ENCODE peak calls at places on chromosomes 13 and 19, in five cellular contexts. One of them, this sample, is unnamed.

GRCh38 chr19:7926021-7926726 is at the start of gene CTXN1:
- DNase-seq in foreskin fibroblast: peak; percentile 78
- DNase-seq in H9: peak; percentile 71
- DNase-seq in tibial artery: peak; percentile 64
- DNase-seq in BJ: no peak
- DNase-seq in this sample: no peak

GRCh38 chr13:31048521-31048920 is 113.2 kb downstream of the HSPH1 start:
- DNase-seq in foreskin fibroblast: no peak
- DNase-seq in H9: no peak
- DNase-seq in BJ: no peak
- DNase-seq in tibial artery: no peak
- DNase-seq in this sample: no peak

GRCh38 chr13:108077284-108077683 is 138.1 kb downstream of the LIG4 start:
- DNase-seq in foreskin fibroblast: no peak
- DNase-seq in BJ: no peak
- DNase-seq in H9: no peak
- DNase-seq in tibial artery: no peak
- DNase-seq in this sample: no peak

GRCh38 chr19:45156751-45157150 is 4.0 kb downstream of the NKPD1 start:
- DNase-seq in BJ: no peak
- DNase-seq in tibial artery: no peak
- DNase-seq in foreskin fibroblast: no peak
- DNase-seq in H9: no peak
- DNase-seq in this sample: no peak

GRCh38 chr13:31930901-31931522 is 100.6 kb upstream of the FRY start:
- DNase-seq in BJ: no peak
- DNase-seq in H9: no peak
- DNase-seq in foreskin fibroblast: no peak
- DNase-seq in tibial artery: no peak
- DNase-seq in this sample: no peak

GRCh38 chr19:16541526-16542044 is 652 bp downstream of the CHERP start:
- DNase-seq in H9: no peak
- DNase-seq in tibial artery: no peak
- DNase-seq in foreskin fibroblast: no peak
- DNase-seq in BJ: no peak
- DNase-seq in this sample: no peak

GRCh38 chr19:37977992-37978391 is 71.0 kb downstream of the SIPA1L3 start:
- DNase-seq in H9: no peak
- DNase-seq in BJ: no peak
- DNase-seq in tibial artery: no peak
- DNase-seq in foreskin fibroblast: no peak
- DNase-seq in this sample: no peak

GRCh38 chr13:53254495-53254894 is 225.9 kb downstream of the OLFM4 start:
- DNase-seq in tibial artery: no peak
- DNase-seq in H9: peak; percentile 34
- DNase-seq in foreskin fibroblast: no peak
- DNase-seq in BJ: no peak
- DNase-seq in this sample: no peak

GRCh38 chr19:51440846-51441409 is 17.3 kb downstream of the SIGLEC8 start:
- DNase-seq in foreskin fibroblast: no peak
- DNase-seq in tibial artery: no peak
- DNase-seq in BJ: no peak
- DNase-seq in H9: no peak
- DNase-seq in this sample: no peak

GRCh38 chr13:30002577-30002976 is 152.2 kb upstream of the UBL3 start:
- DNase-seq in tibial artery: no peak
- DNase-seq in foreskin fibroblast: peak; percentile 77
- DNase-seq in H9: no peak
- DNase-seq in BJ: peak; percentile 53
- DNase-seq in this sample: no peak

GRCh38 chr19:5718032-5718578 is 1.8 kb downstream of the LONP1 start:
- DNase-seq in BJ: no peak
- DNase-seq in tibial artery: no peak
- DNase-seq in H9: no peak
- DNase-seq in foreskin fibroblast: peak; percentile 74
- DNase-seq in this sample: no peak

GRCh38 chr13:27583645-27584044 is 36.7 kb downstream of the LNX2 start:
- DNase-seq in BJ: no peak
- DNase-seq in H9: no peak
- DNase-seq in tibial artery: no peak
- DNase-seq in foreskin fibroblast: peak; percentile 9
- DNase-seq in this sample: no peak

GRCh38 chr13:44171151-44171550 is 202.5 kb upstream of the SERP2 start:
- DNase-seq in BJ: no peak
- DNase-seq in tibial artery: no peak
- DNase-seq in foreskin fibroblast: no peak
- DNase-seq in H9: no peak
- DNase-seq in this sample: no peak

GRCh38 chr13:111338841-111339240 is 18.4 kb downstream of the TEX29 start:
- DNase-seq in H9: peak; percentile 21
- DNase-seq in tibial artery: peak; percentile 4
- DNase-seq in BJ: no peak
- DNase-seq in foreskin fibroblast: no peak
- DNase-seq in this sample: no peak

GRCh38 chr13:94209110-94209509 is 270.4 kb downstream of the DCT start:
- DNase-seq in tibial artery: no peak
- DNase-seq in foreskin fibroblast: peak; percentile 37
- DNase-seq in BJ: no peak
- DNase-seq in H9: no peak
- DNase-seq in this sample: no peak

GRCh38 chr13:96539791-96540190 is 449.9 kb downstream of the HS6ST3 start:
- DNase-seq in tibial artery: no peak
- DNase-seq in foreskin fibroblast: no peak
- DNase-seq in H9: no peak
- DNase-seq in BJ: no peak
- DNase-seq in this sample: no peak

GRCh38 chr13:35455022-35455421 is 21.5 kb downstream of the MAB21L1 start:
- DNase-seq in H9: no peak
- DNase-seq in tibial artery: no peak
- DNase-seq in foreskin fibroblast: no peak
- DNase-seq in BJ: no peak
- DNase-seq in this sample: no peak

GRCh38 chr19:40613669-40614594 is 12.8 kb downstream of the LTBP4 start:
- DNase-seq in H9: peak; percentile 92
- DNase-seq in BJ: peak; percentile 35
- DNase-seq in tibial artery: peak; percentile 84
- DNase-seq in foreskin fibroblast: peak; percentile 87
- DNase-seq in this sample: no peak

GRCh38 chr19:18670313-18670712 is 13.2 kb upstream of the CRTC1 start:
- DNase-seq in H9: no peak
- DNase-seq in BJ: no peak
- DNase-seq in foreskin fibroblast: no peak
- DNase-seq in tibial artery: no peak
- DNase-seq in this sample: no peak

GRCh38 chr19:18204394-18205179 is 745 bp upstream of the RAB3A start:
- DNase-seq in H9: no peak
- DNase-seq in tibial artery: peak; percentile 67
- DNase-seq in BJ: no peak
- DNase-seq in foreskin fibroblast: no peak
- DNase-seq in this sample: no peak

GRCh38 chr19:7833225-7834156 is 3.5 kb downstream of the EVI5L start:
- DNase-seq in foreskin fibroblast: peak; percentile 92
- DNase-seq in tibial artery: no peak
- DNase-seq in BJ: no peak
- DNase-seq in H9: no peak
- DNase-seq in this sample: peak; percentile 43

GRCh38 chr13:100513987-100514670 is 74.5 kb downstream of the GGACT start:
- DNase-seq in tibial artery: no peak
- DNase-seq in foreskin fibroblast: peak; percentile 32
- DNase-seq in H9: peak; percentile 23
- DNase-seq in BJ: no peak
- DNase-seq in this sample: no peak

GRCh38 chr19:38211206-38211605 is 12.8 kb downstream of the DPF1 start:
- DNase-seq in BJ: no peak
- DNase-seq in tibial artery: no peak
- DNase-seq in H9: peak; percentile 64
- DNase-seq in foreskin fibroblast: peak; percentile 17
- DNase-seq in this sample: no peak

GRCh38 chr19:53424968-53425597 is 6.7 kb upstream of the ZNF761 start:
- DNase-seq in tibial artery: peak; percentile 71
- DNase-seq in H9: peak; percentile 87
- DNase-seq in BJ: no peak
- DNase-seq in foreskin fibroblast: peak; percentile 85
- DNase-seq in this sample: peak; percentile 16

GRCh38 chr13:111482806-111483620 is 162.6 kb downstream of the TEX29 start:
- DNase-seq in H9: no peak
- DNase-seq in BJ: no peak
- DNase-seq in foreskin fibroblast: no peak
- DNase-seq in tibial artery: no peak
- DNase-seq in this sample: no peak

GRCh38 chr19:15283141-15283885 is 49.0 kb downstream of the BRD4 start:
- DNase-seq in BJ: no peak
- DNase-seq in tibial artery: peak; percentile 52
- DNase-seq in foreskin fibroblast: peak; percentile 64
- DNase-seq in H9: no peak
- DNase-seq in this sample: no peak

GRCh38 chr13:95246292-95247082 is 54.8 kb downstream of the ABCC4 start:
- DNase-seq in BJ: no peak
- DNase-seq in H9: no peak
- DNase-seq in tibial artery: no peak
- DNase-seq in foreskin fibroblast: no peak
- DNase-seq in this sample: no peak

GRCh38 chr13:95176611-95177259 is 124.5 kb downstream of the ABCC4 start:
- DNase-seq in BJ: no peak
- DNase-seq in foreskin fibroblast: no peak
- DNase-seq in tibial artery: no peak
- DNase-seq in H9: no peak
- DNase-seq in this sample: no peak

GRCh38 chr19:35673121-35673804 is 6.9 kb downstream of the UPK1A start:
- DNase-seq in foreskin fibroblast: peak; percentile 73
- DNase-seq in H9: peak; percentile 83
- DNase-seq in tibial artery: no peak
- DNase-seq in BJ: no peak
- DNase-seq in this sample: peak; percentile 14

GRCh38 chr13:41547253-41548000 is 90.1 kb downstream of the RGCC start:
- DNase-seq in tibial artery: peak; percentile 48
- DNase-seq in BJ: no peak
- DNase-seq in foreskin fibroblast: peak; percentile 36
- DNase-seq in H9: no peak
- DNase-seq in this sample: no peak

GRCh38 chr19:40530091-40530901 is 46.4 kb upstream of the SHKBP1 start:
- DNase-seq in tibial artery: no peak
- DNase-seq in H9: peak; percentile 63
- DNase-seq in BJ: no peak
- DNase-seq in foreskin fibroblast: peak; percentile 18
- DNase-seq in this sample: no peak

GRCh38 chr13:25847635-25848616 is 203.9 kb downstream of the SHISA2 start:
- DNase-seq in BJ: no peak
- DNase-seq in H9: no peak
- DNase-seq in foreskin fibroblast: no peak
- DNase-seq in tibial artery: no peak
- DNase-seq in this sample: no peak

GRCh38 chr13:98842074-98842473 is 89.6 kb upstream of the SLC15A1 start:
- DNase-seq in BJ: no peak
- DNase-seq in foreskin fibroblast: no peak
- DNase-seq in H9: no peak
- DNase-seq in tibial artery: no peak
- DNase-seq in this sample: no peak

GRCh38 chr13:98843482-98843877 is 91.0 kb upstream of the SLC15A1 start:
- DNase-seq in BJ: no peak
- DNase-seq in H9: no peak
- DNase-seq in foreskin fibroblast: no peak
- DNase-seq in tibial artery: no peak
- DNase-seq in this sample: no peak

GRCh38 chr13:98839826-98840769 is 87.6 kb upstream of the SLC15A1 start:
- DNase-seq in tibial artery: peak; percentile 48
- DNase-seq in BJ: no peak
- DNase-seq in foreskin fibroblast: peak; percentile 74
- DNase-seq in H9: peak; percentile 90
- DNase-seq in this sample: no peak

GRCh38 chr13:98845726-98846125 is 93.3 kb upstream of the SLC15A1 start:
- DNase-seq in foreskin fibroblast: no peak
- DNase-seq in H9: no peak
- DNase-seq in tibial artery: no peak
- DNase-seq in BJ: no peak
- DNase-seq in this sample: no peak

GRCh38 chr13:98842858-98843481 is 90.5 kb upstream of the SLC15A1 start:
- DNase-seq in tibial artery: peak; percentile 61
- DNase-seq in foreskin fibroblast: peak; percentile 90
- DNase-seq in H9: peak; percentile 82
- DNase-seq in BJ: peak; percentile 19
- DNase-seq in this sample: peak; percentile 61
- TF ChIP-seq CTCF in tibial artery: peak; percentile 83
- TF ChIP-seq CTCF in foreskin fibroblast: peak; percentile 94
- TF ChIP-seq CTCF in H9: peak; percentile 91
- TF ChIP-seq CTCF in BJ: peak; percentile 94
- TF ChIP-seq CTCF in this sample: peak; percentile 92

GRCh38 chr19:4362038-4362828 is 18.9 kb downstream of the MPND start:
- DNase-seq in BJ: no peak
- DNase-seq in foreskin fibroblast: no peak
- DNase-seq in tibial artery: no peak
- DNase-seq in H9: no peak
- DNase-seq in this sample: no peak
- TF ChIP-seq CTCF in BJ: no peak
- TF ChIP-seq CTCF in foreskin fibroblast: no peak
- TF ChIP-seq CTCF in tibial artery: no peak
- TF ChIP-seq CTCF in H9: no peak
- TF ChIP-seq CTCF in this sample: no peak

GRCh38 chr19:30036154-30037129 is 94.4 kb downstream of the URI1 start:
- DNase-seq in BJ: peak; percentile 19
- DNase-seq in tibial artery: no peak
- DNase-seq in foreskin fibroblast: peak; percentile 69
- DNase-seq in H9: no peak
- DNase-seq in this sample: peak; percentile 27
- TF ChIP-seq CTCF in BJ: no peak
- TF ChIP-seq CTCF in tibial artery: no peak
- TF ChIP-seq CTCF in foreskin fibroblast: no peak
- TF ChIP-seq CTCF in H9: no peak
- TF ChIP-seq CTCF in this sample: no peak

DNA sequence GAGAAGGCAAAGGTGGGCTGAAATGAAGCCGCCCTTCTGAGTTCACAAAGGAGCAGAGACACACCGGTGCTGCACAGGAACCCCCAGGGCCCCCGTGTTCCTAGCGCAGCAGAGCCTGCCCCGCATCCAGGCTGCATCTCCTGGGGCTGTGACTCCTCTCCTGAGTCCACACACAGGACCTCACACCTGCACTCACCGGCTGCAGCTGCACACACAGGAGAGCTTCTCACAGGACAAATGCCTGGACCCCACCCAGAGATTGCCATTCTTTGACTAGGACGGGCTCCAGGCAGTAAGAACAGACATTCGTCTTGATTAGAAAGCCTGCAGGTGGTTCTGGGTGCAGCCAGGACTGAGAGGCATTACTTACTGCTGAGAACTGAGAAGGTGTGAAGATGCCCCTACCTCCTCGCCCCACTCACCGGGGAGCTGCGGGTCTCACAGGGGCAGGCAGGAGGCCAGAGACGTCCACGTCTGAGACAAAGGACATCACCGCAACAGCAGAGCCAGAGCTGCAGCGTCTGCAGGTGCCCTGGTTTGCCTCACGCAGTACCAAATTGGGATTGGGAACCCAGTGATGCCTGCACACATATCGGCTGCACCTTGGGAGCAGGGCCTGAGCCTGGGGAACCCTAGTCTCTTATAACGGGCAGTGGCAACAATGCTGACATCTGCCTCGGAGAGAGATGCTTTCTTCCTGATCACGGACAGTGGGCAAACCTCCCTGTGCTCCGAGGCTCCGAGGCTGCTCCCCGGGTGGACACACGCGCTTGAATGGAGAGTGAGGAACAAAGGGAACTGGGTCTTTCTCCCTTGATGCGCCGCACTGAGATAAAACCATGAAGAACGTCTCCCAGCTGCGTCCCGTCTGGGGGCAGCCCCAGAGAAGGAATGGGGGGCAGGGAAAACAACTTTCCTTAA is 50.4 kb downstream of the RASA3 start:
- DNase-seq in BJ: no peak
- DNase-seq in H9: no peak
- DNase-seq in tibial artery: no peak
- DNase-seq in foreskin fibroblast: no peak
- DNase-seq in this sample: no peak
- TF ChIP-seq CTCF in BJ: no peak
- TF ChIP-seq CTCF in H9: no peak
- TF ChIP-seq CTCF in tibial artery: no peak
- TF ChIP-seq CTCF in foreskin fibroblast: no peak
- TF ChIP-seq CTCF in this sample: no peak